ENCODE peak calls at places on chromosomes 4 and X, in four cellular contexts. One of them, this sample, is unnamed.

GRCh38 chrX:7120578-7121219 is 26.8 kb upstream of the STS start:
- DNase-seq in AG09319: no peak
- DNase-seq in kidney epithelial cell: no peak
- DNase-seq in fibroblast of pulmonary artery: peak
- DNase-seq in this sample: no peak

GRCh38 chrX:115560978-115561604 is at the start of gene PLS3:
- DNase-seq in AG09319: peak
- DNase-seq in kidney epithelial cell: no peak
- DNase-seq in fibroblast of pulmonary artery: peak
- DNase-seq in this sample: peak

GRCh38 chrX:101482296-101482695 is 3.0 kb upstream of the ARMCX4 start:
- DNase-seq in AG09319: no peak
- DNase-seq in kidney epithelial cell: no peak
- DNase-seq in fibroblast of pulmonary artery: peak
- DNase-seq in this sample: no peak

GRCh38 chr4:151692443-151692782 is 68.4 kb downstream of the GATB start:
- DNase-seq in AG09319: no peak
- DNase-seq in kidney epithelial cell: no peak
- DNase-seq in fibroblast of pulmonary artery: no peak
- DNase-seq in this sample: no peak

GRCh38 chr4:27128431-27128830 is 267.8 kb downstream of the STIM2 start:
- DNase-seq in AG09319: no peak
- DNase-seq in kidney epithelial cell: no peak
- DNase-seq in fibroblast of pulmonary artery: no peak
- DNase-seq in this sample: no peak

GRCh38 chr4:3766207-3766790 is at the start of gene ADRA2C:
- DNase-seq in AG09319: no peak
- DNase-seq in kidney epithelial cell: no peak
- DNase-seq in fibroblast of pulmonary artery: no peak
- DNase-seq in this sample: no peak

GRCh38 chr4:96145671-96146070 is 305.8 kb downstream of the PDHA2 start:
- DNase-seq in AG09319: no peak
- DNase-seq in kidney epithelial cell: no peak
- DNase-seq in fibroblast of pulmonary artery: peak
- DNase-seq in this sample: no peak

GRCh38 chr4:127967141-127967775 is 2.1 kb downstream of the ABHD18 start:
- DNase-seq in AG09319: no peak
- DNase-seq in kidney epithelial cell: no peak
- DNase-seq in fibroblast of pulmonary artery: peak
- DNase-seq in this sample: no peak

GRCh38 chr4:168076989-168077725 is 15.2 kb upstream of the ANXA10 start:
- DNase-seq in AG09319: peak
- DNase-seq in kidney epithelial cell: peak
- DNase-seq in fibroblast of pulmonary artery: peak
- DNase-seq in this sample: no peak

GRCh38 chr4:125231661-125232060 is 83.1 kb upstream of the FAT4 start:
- DNase-seq in AG09319: no peak
- DNase-seq in kidney epithelial cell: no peak
- DNase-seq in fibroblast of pulmonary artery: no peak
- DNase-seq in this sample: no peak

GRCh38 chrX:63750846-63751245 is 34.2 kb downstream of the ARHGEF9 start:
- DNase-seq in AG09319: no peak
- DNase-seq in kidney epithelial cell: no peak
- DNase-seq in fibroblast of pulmonary artery: no peak
- DNase-seq in this sample: no peak

GRCh38 chrX:132490086-132490419 is 1.2 kb upstream of the MBNL3 start:
- DNase-seq in AG09319: no peak
- DNase-seq in kidney epithelial cell: no peak
- DNase-seq in fibroblast of pulmonary artery: no peak
- DNase-seq in this sample: no peak

GRCh38 chrX:106323357-106323756 is 155.3 kb downstream of the PWWP3B start:
- DNase-seq in AG09319: no peak
- DNase-seq in kidney epithelial cell: no peak
- DNase-seq in fibroblast of pulmonary artery: no peak
- DNase-seq in this sample: no peak

DNA sequence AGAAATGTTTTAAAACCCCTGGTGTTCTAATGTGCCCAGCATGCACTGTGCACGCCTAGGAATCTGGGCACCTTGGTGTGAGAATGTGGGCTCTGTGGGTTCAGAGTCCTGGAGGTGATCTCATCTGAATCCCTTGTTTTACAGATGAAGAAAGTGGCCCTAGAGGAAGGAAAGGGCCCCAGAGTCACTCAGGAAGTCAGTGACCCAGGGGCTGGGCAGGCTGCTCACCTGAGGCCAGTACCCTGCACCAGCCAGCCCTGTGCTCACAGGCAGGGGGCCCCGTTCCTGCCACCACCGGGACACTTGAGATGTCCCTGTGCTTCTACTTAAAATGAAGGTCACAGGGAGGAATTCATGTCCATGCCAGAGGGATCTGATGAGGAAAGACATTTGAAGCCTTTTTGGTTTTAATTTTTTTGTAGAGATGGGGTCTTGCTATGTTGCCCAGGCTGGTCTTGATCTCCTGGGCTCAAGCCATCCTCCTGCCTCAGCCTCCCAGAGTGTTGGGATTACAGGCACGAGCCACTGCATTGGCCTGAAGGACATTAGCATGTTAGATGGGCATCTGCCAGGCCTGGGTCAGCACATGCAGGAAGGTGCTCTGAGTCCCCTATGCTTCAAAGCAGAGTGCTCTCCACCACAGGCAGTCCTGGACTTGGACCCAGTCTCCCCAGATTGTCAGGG is 7.4 kb upstream of the S100P start:
- DNase-seq in AG09319: no peak
- DNase-seq in kidney epithelial cell: no peak
- DNase-seq in fibroblast of pulmonary artery: no peak
- DNase-seq in this sample: no peak
- TF ChIP-seq CTCF in AG09319: no peak
- TF ChIP-seq CTCF in kidney epithelial cell: no peak
- TF ChIP-seq CTCF in fibroblast of pulmonary artery: no peak
- TF ChIP-seq CTCF in this sample: no peak

DNA sequence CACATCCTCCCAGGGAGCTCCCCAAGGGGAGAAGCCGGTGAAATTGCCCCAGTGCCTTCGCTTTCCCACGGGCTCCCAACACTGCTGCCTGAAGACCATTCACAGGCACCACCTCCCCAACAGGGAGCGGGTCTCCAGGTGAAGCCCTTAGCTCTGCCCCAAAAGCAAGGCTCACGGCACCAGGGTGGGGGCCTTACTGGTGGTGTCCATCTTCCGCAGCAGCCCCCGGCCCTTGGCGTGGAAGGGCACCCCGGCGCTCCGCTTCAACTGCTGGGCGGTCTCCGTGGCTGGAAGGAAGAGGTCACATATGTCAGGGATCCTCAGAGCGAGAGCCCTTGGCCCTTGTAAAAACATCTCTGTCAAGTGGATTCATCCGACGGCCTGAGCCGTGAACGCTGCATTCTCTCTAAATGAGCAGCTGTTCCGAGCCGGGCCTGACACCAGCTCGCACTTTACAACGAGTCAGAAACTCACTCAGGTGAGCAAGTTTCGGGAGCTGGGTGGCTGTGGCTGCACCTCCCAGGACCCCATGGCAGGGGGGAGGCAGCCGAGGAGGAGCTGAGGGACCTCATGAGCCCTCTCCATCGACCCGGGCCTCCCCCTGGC is 20.9 kb downstream of the NELFA start:
- DNase-seq in AG09319: no peak
- DNase-seq in kidney epithelial cell: no peak
- DNase-seq in fibroblast of pulmonary artery: no peak
- DNase-seq in this sample: no peak
- TF ChIP-seq CTCF in AG09319: no peak
- TF ChIP-seq CTCF in kidney epithelial cell: no peak
- TF ChIP-seq CTCF in fibroblast of pulmonary artery: no peak
- TF ChIP-seq CTCF in this sample: no peak

GRCh38 chr4:178599521-178599920 is 1157.3 kb upstream of the AGA start:
- DNase-seq in AG09319: no peak
- DNase-seq in kidney epithelial cell: no peak
- DNase-seq in fibroblast of pulmonary artery: no peak
- DNase-seq in this sample: no peak
- TF ChIP-seq CTCF in AG09319: no peak
- TF ChIP-seq CTCF in kidney epithelial cell: peak
- TF ChIP-seq CTCF in fibroblast of pulmonary artery: no peak
- TF ChIP-seq CTCF in this sample: no peak

DNA sequence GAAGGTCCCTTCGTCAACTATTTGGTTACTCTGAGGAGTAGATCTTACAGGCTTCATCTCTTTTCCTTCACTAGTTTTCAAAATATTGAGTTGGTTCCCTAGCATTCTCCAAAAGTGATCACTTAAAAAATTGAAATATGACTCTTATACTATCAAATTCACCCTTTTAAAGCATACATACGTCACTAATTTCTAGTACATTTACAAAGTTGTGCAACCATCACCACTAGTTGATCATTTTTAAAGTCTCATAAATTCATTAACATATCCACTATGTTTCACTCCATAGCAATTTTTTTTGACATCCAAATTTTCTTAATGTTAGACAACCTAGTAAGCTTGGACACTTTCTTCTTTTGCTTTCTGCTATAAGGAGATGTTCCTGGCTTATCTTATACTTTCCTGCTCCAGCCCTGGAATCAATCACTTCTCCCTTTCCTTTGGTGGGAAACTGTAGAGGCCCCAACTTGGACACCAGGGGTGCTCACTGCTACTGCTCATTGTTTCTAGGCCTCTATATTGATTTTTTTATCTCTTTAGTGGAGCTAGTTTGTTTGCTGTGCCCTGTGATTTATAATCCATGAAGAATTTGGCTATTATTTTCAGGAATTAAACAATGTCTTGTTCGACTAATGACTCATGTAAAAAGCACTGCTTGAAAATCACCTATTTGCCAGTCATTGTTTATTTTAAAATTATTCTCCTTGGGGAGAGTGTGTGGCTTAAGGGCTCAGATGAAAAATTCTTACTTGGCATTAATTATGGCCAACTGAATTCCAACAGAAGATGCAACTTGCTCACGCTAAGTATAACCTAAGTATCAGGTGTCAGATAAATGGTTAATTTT is 4.0 kb upstream of the ZFX start:
- DNase-seq in AG09319: no peak
- DNase-seq in kidney epithelial cell: peak
- DNase-seq in fibroblast of pulmonary artery: peak
- DNase-seq in this sample: no peak
- TF ChIP-seq CTCF in AG09319: peak
- TF ChIP-seq CTCF in kidney epithelial cell: peak
- TF ChIP-seq CTCF in fibroblast of pulmonary artery: peak
- TF ChIP-seq CTCF in this sample: no peak

GRCh38 chrX:118257781-118258180 is 88.1 kb upstream of the WDR44 start:
- DNase-seq in AG09319: no peak
- DNase-seq in kidney epithelial cell: no peak
- DNase-seq in fibroblast of pulmonary artery: no peak
- DNase-seq in this sample: no peak
- TF ChIP-seq CTCF in AG09319: no peak
- TF ChIP-seq CTCF in kidney epithelial cell: no peak
- TF ChIP-seq CTCF in fibroblast of pulmonary artery: no peak
- TF ChIP-seq CTCF in this sample: no peak

DNA sequence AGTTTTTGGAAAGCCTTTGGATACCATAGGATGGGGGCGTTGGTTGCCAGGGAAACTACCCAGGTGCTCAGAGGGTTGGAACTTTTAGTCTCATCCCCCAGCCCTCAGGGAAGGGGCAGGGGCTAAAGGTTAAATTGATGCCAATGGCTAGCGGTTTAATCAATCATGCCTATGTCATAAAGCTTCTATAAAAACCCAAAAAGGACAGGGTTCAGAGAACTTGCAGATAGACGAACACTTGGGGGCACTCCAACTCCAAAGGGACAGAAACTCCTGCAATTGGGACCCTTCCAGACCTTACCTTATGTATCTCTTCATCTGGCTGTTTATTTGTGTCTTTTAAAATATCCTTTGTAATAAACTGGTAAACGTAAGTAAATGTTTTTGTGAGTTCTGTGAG is 30.0 kb upstream of the GPR173 start:
- DNase-seq in AG09319: no peak
- DNase-seq in kidney epithelial cell: no peak
- DNase-seq in fibroblast of pulmonary artery: no peak
- DNase-seq in this sample: no peak
- TF ChIP-seq CTCF in AG09319: no peak
- TF ChIP-seq CTCF in kidney epithelial cell: no peak
- TF ChIP-seq CTCF in fibroblast of pulmonary artery: peak
- TF ChIP-seq CTCF in this sample: no peak

DNA sequence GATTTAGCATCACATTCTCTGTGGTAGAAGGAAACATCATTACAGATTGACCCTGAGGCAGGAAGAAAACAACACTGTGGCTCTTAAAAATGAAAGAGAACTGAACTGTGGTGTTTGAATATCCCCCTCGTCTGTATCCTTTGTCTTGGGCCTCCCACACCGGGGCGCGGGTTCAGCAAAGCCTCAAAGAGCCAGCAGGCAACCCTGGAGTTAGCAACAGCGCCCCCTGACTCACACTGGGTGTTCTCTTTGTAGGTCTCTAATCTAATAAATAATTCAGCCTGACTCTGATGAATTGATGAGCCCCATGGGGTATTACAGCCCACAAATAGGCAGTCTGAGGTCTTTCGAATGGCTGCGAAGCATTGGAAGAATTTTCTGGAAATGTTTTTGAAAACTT is 46.1 kb upstream of the CTSO start:
- DNase-seq in AG09319: no peak
- DNase-seq in kidney epithelial cell: no peak
- DNase-seq in fibroblast of pulmonary artery: no peak
- DNase-seq in this sample: no peak
- TF ChIP-seq CTCF in AG09319: peak
- TF ChIP-seq CTCF in kidney epithelial cell: peak
- TF ChIP-seq CTCF in fibroblast of pulmonary artery: peak
- TF ChIP-seq CTCF in this sample: no peak

GRCh38 chr4:25146076-25146475 is 14.2 kb downstream of the SEPSECS start:
- DNase-seq in AG09319: no peak
- DNase-seq in kidney epithelial cell: no peak
- DNase-seq in fibroblast of pulmonary artery: no peak
- DNase-seq in this sample: no peak

GRCh38 chr4:25142468-25142867 is 17.8 kb downstream of the SEPSECS start:
- DNase-seq in AG09319: no peak
- DNase-seq in kidney epithelial cell: no peak
- DNase-seq in fibroblast of pulmonary artery: no peak
- DNase-seq in this sample: no peak

GRCh38 chr4:25141592-25141991 is 18.7 kb downstream of the SEPSECS start:
- DNase-seq in AG09319: no peak
- DNase-seq in kidney epithelial cell: no peak
- DNase-seq in fibroblast of pulmonary artery: no peak
- DNase-seq in this sample: no peak

DNA sequence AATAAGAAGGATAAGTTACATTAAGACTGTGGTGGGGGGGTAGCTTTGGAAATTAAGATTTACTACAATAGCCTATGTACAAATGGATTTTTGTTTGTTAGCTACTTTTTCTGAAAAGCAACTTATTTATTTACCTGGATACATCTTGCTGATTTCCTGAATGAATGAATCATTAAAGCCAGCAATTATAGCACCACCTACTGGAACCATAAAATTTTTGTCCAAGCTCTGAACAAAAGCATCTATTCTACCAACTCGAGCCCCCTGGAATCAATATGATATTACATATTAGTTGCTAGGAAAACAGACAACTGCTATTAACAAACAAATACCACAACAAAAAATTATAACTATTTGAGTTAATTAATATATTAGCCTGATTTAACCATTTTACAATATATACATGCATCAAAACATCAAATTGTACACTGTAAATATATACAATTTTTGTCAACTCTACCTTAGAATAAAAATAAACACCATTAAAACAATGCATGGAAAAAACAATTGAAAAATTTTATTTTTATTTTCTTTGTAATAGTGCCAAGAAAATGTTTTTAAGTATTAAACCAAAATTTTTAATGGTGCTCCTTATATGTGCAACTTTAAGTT is 15.3 kb downstream of the SEPSECS start:
- DNase-seq in AG09319: no peak
- DNase-seq in kidney epithelial cell: no peak
- DNase-seq in fibroblast of pulmonary artery: peak
- DNase-seq in this sample: no peak
- TF ChIP-seq CTCF in AG09319: peak
- TF ChIP-seq CTCF in kidney epithelial cell: peak
- TF ChIP-seq CTCF in fibroblast of pulmonary artery: peak
- TF ChIP-seq CTCF in this sample: no peak